ENCODE peak calls at places on chromosomes 16 and 17, in four cellular contexts. G is stimulated activated CD4-positive, alpha-beta T cell treated with anti-CD3 and anti-CD28 coated beads, Interleukin-1b, Interleukin-23, amount 100 ng/mL, for 1 hour; A is HEK293T; U is NCI-H1105 treated with DMSO at 0.1 percent for 48 hours. X is an unnamed sample.

GRCh38 chr17:4444782-4445473 is 11.2 kb downstream of the SPNS3 start:
- DNase-seq in G (no peak), A (no peak), U (no peak), X (peak)

GRCh38 chr16:9176547-9177418 is 85.3 kb downstream of the HAPSTR1 start:
- DNase-seq in G (no peak), A (no peak), U (no peak), X (peak)

GRCh38 chr16:83631006-83631405 is 176.8 kb upstream of the HSBP1 start:
- DNase-seq in G (no peak), A (no peak), U (no peak), X (no peak)

GRCh38 chr17:61414141-61414935 is 14.7 kb downstream of the TBX2 start:
- DNase-seq in G (no peak), A (no peak), U (no peak), X (no peak)

GRCh38 chr17:80694992-80695912 is 150.6 kb downstream of the RPTOR start:
- DNase-seq in G (no peak), A (no peak), U (no peak), X (no peak)

GRCh38 chr16:740764-741505 is at the start of gene CIAO3:
- DNase-seq in G (peak), A (peak), U (peak), X (peak)

GRCh38 chr17:2262146-2262587 is 41.4 kb downstream of the SMG6 start:
- DNase-seq in G (no peak), A (no peak), U (no peak), X (no peak)

GRCh38 chr16:89344314-89344828 is 126.9 kb downstream of the ZNF778 start:
- DNase-seq in G (no peak), A (no peak), U (no peak), X (no peak)

GRCh38 chr17:49360796-49361128 is 1.3 kb downstream of the ZNF652 start:
- DNase-seq in G (no peak), A (no peak), U (no peak), X (no peak)

GRCh38 chr17:65403129-65403528 is 158.3 kb downstream of the AXIN2 start:
- DNase-seq in G (no peak), A (no peak), U (no peak), X (no peak)

GRCh38 chr17:33370384-33370783 is 77.3 kb upstream of the ASIC2 start:
- DNase-seq in G (no peak), A (no peak), U (no peak), X (no peak)

GRCh38 chr16:3963203-3963602 is 82.7 kb upstream of the CREBBP start:
- DNase-seq in G (no peak), A (no peak), U (no peak), X (no peak)

GRCh38 chr17:30323262-30323894 is 10.5 kb downstream of the TMIGD1 start:
- DNase-seq in G (peak), A (no peak), U (peak), X (no peak)